ENCODE peak calls at places on chromosomes 11 and 22, in five cellular contexts. F is stomach; Q is adipocyte; N is stimulated activated CD4-positive, alpha-beta T cell treated with anti-CD3 and anti-CD28 coated beads, Interleukin-4, amount 100 ng/mL, for 48 hours; C is HT-29. H is an unnamed sample.

GRCh38 chr22:29299136-29299900 is 7.1 kb upstream of the GAS2L1 start:
- DNase-seq in F (no peak), C (no peak), Q (no peak), N (no peak), H (no peak)

GRCh38 chr11:87926250-87926970 is 248.8 kb downstream of the RAB38 start:
- DNase-seq in F (no peak), Q (peak), N (no peak), C (peak), H (peak)

GRCh38 chr22:31844941-31845340 is 91.1 kb downstream of the DEPDC5 start:
- DNase-seq in Q (no peak), F (no peak), C (no peak), N (no peak), H (no peak)

GRCh38 chr11:73760066-73760679 is 701 bp downstream of the RAB6A start:
- DNase-seq in C (peak), N (no peak), Q (peak), F (peak), H (no peak)

GRCh38 chr11:46564459-46564858 is 29.4 kb downstream of the AMBRA1 start:
- DNase-seq in F (no peak), Q (peak), C (no peak), N (no peak), H (no peak)

GRCh38 chr22:48677621-48678020 is 1150.1 kb downstream of the BRD1 start:
- DNase-seq in N (no peak), Q (no peak), C (no peak), F (no peak), H (no peak)

GRCh38 chr22:31250740-31251330 is 38.7 kb downstream of the LIMK2 start:
- DNase-seq in Q (peak), N (no peak), C (no peak), F (no peak), H (peak)

GRCh38 chr22:50169774-50170341 is 673 bp upstream of the PANX2 start:
- DNase-seq in C (no peak), N (peak), Q (peak), F (peak), H (peak)